ENCODE peak calls at places on chromosomes 16 and 17, in nine cellular contexts. One of them, this sample, is unnamed.

GRCh38 chr16:27335349-27336052 is 21.7 kb downstream of the IL4R start:
- DNase-seq in chondrocyte: no peak
- DNase-seq in SK-N-SH: no peak
- DNase-seq in AG10803: peak; percentile 73
- DNase-seq in neural crest cell: no peak
- DNase-seq in ascending aorta: no peak
- DNase-seq in astrocyte of the spinal cord: no peak
- DNase-seq in uterus: no peak
- DNase-seq in NB4: no peak
- DNase-seq in this sample: no peak

GRCh38 chr17:336110-337021 is 16.2 kb downstream of the RPH3AL start:
- DNase-seq in chondrocyte: no peak
- DNase-seq in SK-N-SH: peak; percentile 62
- DNase-seq in AG10803: no peak
- DNase-seq in neural crest cell: no peak
- DNase-seq in ascending aorta: peak; percentile 71
- DNase-seq in astrocyte of the spinal cord: no peak
- DNase-seq in uterus: no peak
- DNase-seq in NB4: no peak
- DNase-seq in this sample: peak; percentile 25

GRCh38 chr17:79792371-79792871 is 4.5 kb downstream of the CBX8 start:
- DNase-seq in chondrocyte: no peak
- DNase-seq in SK-N-SH: peak; percentile 40
- DNase-seq in AG10803: no peak
- DNase-seq in neural crest cell: no peak
- DNase-seq in ascending aorta: no peak
- DNase-seq in astrocyte of the spinal cord: no peak
- DNase-seq in uterus: no peak
- DNase-seq in NB4: no peak
- DNase-seq in this sample: no peak

GRCh38 chr17:68020451-68020779 is 15.1 kb upstream of the KPNA2 start:
- DNase-seq in chondrocyte: no peak
- DNase-seq in SK-N-SH: no peak
- DNase-seq in AG10803: no peak
- DNase-seq in neural crest cell: no peak
- DNase-seq in ascending aorta: no peak
- DNase-seq in astrocyte of the spinal cord: no peak
- DNase-seq in uterus: no peak
- DNase-seq in NB4: no peak
- DNase-seq in this sample: no peak

GRCh38 chr17:8979715-8980114 is 14.2 kb upstream of the PIK3R5 start:
- DNase-seq in chondrocyte: no peak
- DNase-seq in SK-N-SH: no peak
- DNase-seq in AG10803: no peak
- DNase-seq in neural crest cell: no peak
- DNase-seq in ascending aorta: no peak
- DNase-seq in astrocyte of the spinal cord: no peak
- DNase-seq in uterus: no peak
- DNase-seq in NB4: no peak
- DNase-seq in this sample: no peak

GRCh38 chr17:72121164-72122001 is 563 bp downstream of the SOX9 start:
- DNase-seq in chondrocyte: no peak
- DNase-seq in SK-N-SH: peak; percentile 85
- DNase-seq in AG10803: peak; percentile 50
- DNase-seq in neural crest cell: peak; percentile 51
- DNase-seq in ascending aorta: no peak
- DNase-seq in astrocyte of the spinal cord: peak; percentile 72
- DNase-seq in uterus: no peak
- DNase-seq in NB4: no peak
- DNase-seq in this sample: no peak

GRCh38 chr17:5584971-5585794 is 874 bp upstream of the NLRP1 start:
- DNase-seq in chondrocyte: no peak
- DNase-seq in SK-N-SH: no peak
- DNase-seq in AG10803: peak; percentile 94
- DNase-seq in neural crest cell: no peak
- DNase-seq in ascending aorta: no peak
- DNase-seq in astrocyte of the spinal cord: peak; percentile 65
- DNase-seq in uterus: no peak
- DNase-seq in NB4: no peak
- DNase-seq in this sample: no peak

GRCh38 chr17:63405741-63406261 is 40.3 kb downstream of the CYB561 start:
- DNase-seq in chondrocyte: no peak
- DNase-seq in SK-N-SH: peak; percentile 54
- DNase-seq in AG10803: peak; percentile 85
- DNase-seq in neural crest cell: no peak
- DNase-seq in ascending aorta: no peak
- DNase-seq in astrocyte of the spinal cord: peak; percentile 85
- DNase-seq in uterus: no peak
- DNase-seq in NB4: peak; percentile 75
- DNase-seq in this sample: no peak

GRCh38 chr16:28258571-28258970 is 33.8 kb upstream of the SBK1 start:
- DNase-seq in chondrocyte: no peak
- DNase-seq in SK-N-SH: peak; percentile 58
- DNase-seq in AG10803: peak; percentile 9
- DNase-seq in neural crest cell: no peak
- DNase-seq in ascending aorta: no peak
- DNase-seq in astrocyte of the spinal cord: peak; percentile 2
- DNase-seq in uterus: no peak
- DNase-seq in NB4: no peak
- DNase-seq in this sample: no peak

GRCh38 chr17:77879226-77879895 is 79.1 kb upstream of the TNRC6C start:
- DNase-seq in chondrocyte: no peak
- DNase-seq in SK-N-SH: no peak
- DNase-seq in AG10803: no peak
- DNase-seq in neural crest cell: no peak
- DNase-seq in ascending aorta: no peak
- DNase-seq in astrocyte of the spinal cord: no peak
- DNase-seq in uterus: no peak
- DNase-seq in NB4: no peak
- DNase-seq in this sample: no peak

GRCh38 chr17:64357191-64357981 is 33.3 kb downstream of the PECAM1 start:
- DNase-seq in chondrocyte: peak; percentile 36
- DNase-seq in SK-N-SH: no peak
- DNase-seq in AG10803: peak; percentile 100
- DNase-seq in neural crest cell: no peak
- DNase-seq in ascending aorta: no peak
- DNase-seq in astrocyte of the spinal cord: no peak
- DNase-seq in uterus: peak; percentile 51
- DNase-seq in NB4: peak; percentile 90
- DNase-seq in this sample: no peak

GRCh38 chr16:81431554-81432353 is 12.9 kb upstream of the CMIP start:
- DNase-seq in chondrocyte: no peak
- DNase-seq in SK-N-SH: no peak
- DNase-seq in AG10803: peak; percentile 83
- DNase-seq in neural crest cell: no peak
- DNase-seq in ascending aorta: peak; percentile 76
- DNase-seq in astrocyte of the spinal cord: peak; percentile 60
- DNase-seq in uterus: no peak
- DNase-seq in NB4: peak; percentile 61
- DNase-seq in this sample: no peak

GRCh38 chr17:17710728-17711541 is 29.7 kb downstream of the RAI1 start:
- DNase-seq in chondrocyte: no peak
- DNase-seq in SK-N-SH: peak; percentile 52
- DNase-seq in AG10803: peak; percentile 81
- DNase-seq in neural crest cell: no peak
- DNase-seq in ascending aorta: peak; percentile 88
- DNase-seq in astrocyte of the spinal cord: peak; percentile 87
- DNase-seq in uterus: peak; percentile 82
- DNase-seq in NB4: no peak
- DNase-seq in this sample: no peak

GRCh38 chr17:8857919-8858318 is 9.6 kb downstream of the PIK3R6 start:
- DNase-seq in chondrocyte: no peak
- DNase-seq in SK-N-SH: no peak
- DNase-seq in AG10803: peak; percentile 87
- DNase-seq in neural crest cell: no peak
- DNase-seq in ascending aorta: peak; percentile 39
- DNase-seq in astrocyte of the spinal cord: peak; percentile 74
- DNase-seq in uterus: no peak
- DNase-seq in NB4: peak; percentile 90
- DNase-seq in this sample: peak; percentile 90

GRCh38 chr17:9011001-9011400 is 10.3 kb upstream of the NTN1 start:
- DNase-seq in chondrocyte: no peak
- DNase-seq in SK-N-SH: no peak
- DNase-seq in AG10803: no peak
- DNase-seq in neural crest cell: no peak
- DNase-seq in ascending aorta: no peak
- DNase-seq in astrocyte of the spinal cord: no peak
- DNase-seq in uterus: no peak
- DNase-seq in NB4: no peak
- DNase-seq in this sample: no peak

GRCh38 chr16:87927195-87927562 is 9.2 kb downstream of the CA5A start:
- DNase-seq in chondrocyte: no peak
- DNase-seq in SK-N-SH: no peak
- DNase-seq in AG10803: no peak
- DNase-seq in neural crest cell: no peak
- DNase-seq in ascending aorta: no peak
- DNase-seq in astrocyte of the spinal cord: no peak
- DNase-seq in uterus: no peak
- DNase-seq in NB4: no peak
- DNase-seq in this sample: no peak
- TF ChIP-seq CTCF in chondrocyte: no peak
- TF ChIP-seq CTCF in SK-N-SH: no peak
- TF ChIP-seq CTCF in AG10803: peak; percentile 4
- TF ChIP-seq CTCF in neural crest cell: no peak
- TF ChIP-seq CTCF in ascending aorta: no peak
- TF ChIP-seq CTCF in astrocyte of the spinal cord: no peak
- TF ChIP-seq CTCF in uterus: no peak
- TF ChIP-seq CTCF in NB4: no peak
- TF ChIP-seq CTCF in this sample: peak; percentile 15

DNA sequence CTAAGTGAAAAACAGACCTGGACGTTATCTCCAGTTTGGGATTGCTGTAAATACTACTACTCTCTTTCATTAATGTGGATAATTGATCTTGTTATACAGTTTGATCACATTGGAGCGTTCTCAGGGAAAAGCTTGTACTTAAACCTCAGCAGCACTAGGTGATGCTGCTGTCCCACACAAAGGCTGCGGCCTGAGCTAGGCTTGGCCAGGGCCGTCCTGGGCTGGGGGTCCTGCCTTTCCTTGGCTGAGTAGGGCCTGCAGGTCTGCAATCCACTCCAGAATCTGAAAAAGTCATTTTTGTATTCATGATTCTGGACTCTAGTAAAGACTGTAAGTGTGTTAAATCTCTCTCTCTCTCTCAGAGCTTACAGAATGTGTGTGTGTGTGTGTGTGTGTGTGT is 23.7 kb upstream of the PMFBP1 start:
- DNase-seq in chondrocyte: no peak
- DNase-seq in SK-N-SH: peak; percentile 58
- DNase-seq in AG10803: no peak
- DNase-seq in neural crest cell: peak; percentile 14
- DNase-seq in ascending aorta: no peak
- DNase-seq in astrocyte of the spinal cord: no peak
- DNase-seq in uterus: no peak
- DNase-seq in NB4: no peak
- DNase-seq in this sample: no peak
- TF ChIP-seq CTCF in chondrocyte: peak; percentile 48
- TF ChIP-seq CTCF in SK-N-SH: peak; percentile 41
- TF ChIP-seq CTCF in AG10803: no peak
- TF ChIP-seq CTCF in neural crest cell: peak; percentile 48
- TF ChIP-seq CTCF in ascending aorta: no peak
- TF ChIP-seq CTCF in astrocyte of the spinal cord: no peak
- TF ChIP-seq CTCF in uterus: no peak
- TF ChIP-seq CTCF in NB4: no peak
- TF ChIP-seq CTCF in this sample: peak; percentile 14

GRCh38 chr17:2412561-2413021 is 11.7 kb upstream of the MNT start:
- DNase-seq in chondrocyte: peak; percentile 43
- DNase-seq in SK-N-SH: peak; percentile 84
- DNase-seq in AG10803: peak; percentile 75
- DNase-seq in neural crest cell: no peak
- DNase-seq in ascending aorta: peak; percentile 80
- DNase-seq in astrocyte of the spinal cord: peak; percentile 54
- DNase-seq in uterus: no peak
- DNase-seq in NB4: no peak
- DNase-seq in this sample: no peak
- TF ChIP-seq CTCF in chondrocyte: peak; percentile 71
- TF ChIP-seq CTCF in SK-N-SH: no peak
- TF ChIP-seq CTCF in AG10803: peak; percentile 39
- TF ChIP-seq CTCF in neural crest cell: no peak
- TF ChIP-seq CTCF in ascending aorta: no peak
- TF ChIP-seq CTCF in astrocyte of the spinal cord: peak; percentile 33
- TF ChIP-seq CTCF in uterus: no peak
- TF ChIP-seq CTCF in NB4: no peak
- TF ChIP-seq CTCF in this sample: no peak

DNA sequence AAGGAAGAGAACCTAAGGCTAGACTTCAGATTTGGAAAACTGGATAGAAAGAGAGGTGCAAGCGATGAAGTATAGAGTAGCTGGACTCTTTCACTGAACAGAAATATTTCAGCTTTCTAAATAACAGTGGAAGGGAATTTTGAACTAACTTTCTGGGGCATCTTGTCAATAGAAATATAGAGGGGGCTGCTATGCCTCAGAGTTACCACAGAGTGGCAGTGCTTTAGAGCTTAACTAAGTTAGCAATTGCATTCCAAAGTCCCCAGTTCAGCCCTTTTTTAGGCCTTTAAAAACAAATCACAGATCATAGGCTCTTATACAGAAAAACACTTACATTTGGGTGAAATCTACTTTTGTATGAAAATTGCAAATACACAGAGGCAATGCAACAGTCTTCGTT is 154.2 kb upstream of the CDH8 start:
- DNase-seq in chondrocyte: no peak
- DNase-seq in SK-N-SH: peak; percentile 31
- DNase-seq in AG10803: no peak
- DNase-seq in neural crest cell: no peak
- DNase-seq in ascending aorta: no peak
- DNase-seq in astrocyte of the spinal cord: peak; percentile 4
- DNase-seq in uterus: no peak
- DNase-seq in NB4: peak; percentile 28
- DNase-seq in this sample: no peak
- TF ChIP-seq CTCF in chondrocyte: peak; percentile 74
- TF ChIP-seq CTCF in SK-N-SH: peak; percentile 66
- TF ChIP-seq CTCF in AG10803: peak; percentile 14
- TF ChIP-seq CTCF in neural crest cell: peak; percentile 76
- TF ChIP-seq CTCF in ascending aorta: no peak
- TF ChIP-seq CTCF in astrocyte of the spinal cord: peak; percentile 42
- TF ChIP-seq CTCF in uterus: no peak
- TF ChIP-seq CTCF in NB4: peak; percentile 70
- TF ChIP-seq CTCF in this sample: peak; percentile 71

This sample was measured in DND-41.